ENCODE peak calls at places on chromosomes 6 and 20, in seven cellular contexts. V, W, Z, J, X, A and S are unnamed samples.
A peak's percentile ranks its signal among the peaks of the same experiment; 100 is the strongest.

GRCh38 chr6:37714836-37715425 is 17.2 kb upstream of the MDGA1 start:
- DNase-seq in V (no peak), X (no peak), A (no peak), J (peak; percentile 49), Z (no peak), W (no peak), S (no peak)

GRCh38 chr6:14596410-14596809 is 478.8 kb downstream of the CD83 start:
- DNase-seq in X (no peak), A (no peak), W (peak; percentile 31), J (peak; percentile 24), V (no peak), Z (peak; percentile 16), S (no peak)

GRCh38 chr6:27541212-27541931 is 68.5 kb upstream of the ZNF184 start:
- DNase-seq in A (no peak), J (no peak), Z (no peak), V (no peak), X (no peak), W (no peak), S (no peak)

GRCh38 chr6:117829594-117830319 is 77.3 kb upstream of the SLC35F1 start:
- DNase-seq in Z (no peak), V (no peak), A (no peak), X (no peak), J (peak; percentile 4), W (no peak), S (no peak)

GRCh38 chr20:61762886-61763739 is 302.6 kb downstream of the TAF4 start:
- DNase-seq in W (no peak), X (no peak), Z (no peak), A (peak; percentile 68), J (no peak), V (no peak), S (no peak)

GRCh38 chr20:61387204-61387958 is 135.3 kb downstream of the CDH4 start:
- DNase-seq in V (no peak), J (peak; percentile 66), A (no peak), X (no peak), W (no peak), Z (no peak), S (no peak)

GRCh38 chr20:2768632-2769015 is 31.8 kb downstream of the CPXM1 start:
- DNase-seq in Z (no peak), X (no peak), V (no peak), J (no peak), W (no peak), A (peak; percentile 22), S (peak; percentile 57)

GRCh38 chr6:18022398-18023231 is 35.2 kb upstream of the KIF13A start:
- DNase-seq in J (peak; percentile 79), X (peak; percentile 47), W (no peak), V (no peak), A (no peak), Z (no peak), S (no peak)